ENCODE peak calls at places on chromosomes 5 and 9, in ten cellular contexts. M, N, J, K, G, L, D, B, O and A are unnamed samples.

GRCh38 chr9:94135222-94135621 is 51.0 kb downstream of the PTPDC1 start:
- DNase-seq in B (no peak), L (no peak), K (no peak), D (no peak), O (no peak), G (no peak), N (peak; percentile 65), J (peak; percentile 84), M (peak; percentile 98), A (no peak)

GRCh38 chr9:135198144-135198543 is 110.7 kb downstream of the OLFM1 start:
- DNase-seq in L (no peak), B (no peak), N (no peak), D (no peak), J (no peak), K (no peak), M (no peak), O (no peak), G (no peak), A (no peak)

GRCh38 chr5:123154857-123155467 is 65.9 kb downstream of the PRDM6 start:
- DNase-seq in D (no peak), L (no peak), J (no peak), B (no peak), N (peak; percentile 48), M (peak; percentile 13), G (no peak), K (no peak), O (no peak), A (no peak)

GRCh38 chr5:103498800-103499199 is 63.8 kb downstream of the NUDT12 start:
- DNase-seq in K (no peak), J (no peak), M (no peak), D (no peak), B (no peak), O (no peak), N (no peak), G (no peak), L (no peak), A (no peak)

GRCh38 chr9:109012009-109012875 is 1.1 kb downstream of the CTNNAL1 start:
- DNase-seq in O (peak; percentile 82), J (peak; percentile 88), G (no peak), M (peak; percentile 92), K (peak; percentile 10), N (peak; percentile 66), L (peak; percentile 84), D (peak; percentile 85), B (peak; percentile 62), A (peak; percentile 52)

GRCh38 chr9:36995927-36996471 is 38.1 kb downstream of the PAX5 start:
- DNase-seq in O (no peak), K (peak; percentile 14), B (no peak), N (no peak), G (peak; percentile 84), L (peak; percentile 95), J (no peak), M (peak; percentile 81), D (no peak), A (peak; percentile 82)

GRCh38 chr5:72166070-72166979 is 59.0 kb downstream of the MAP1B start:
- DNase-seq in G (no peak), D (no peak), M (peak; percentile 85), O (no peak), L (peak; percentile 61), K (no peak), N (peak; percentile 48), B (peak; percentile 32), J (peak; percentile 75), A (no peak)

GRCh38 chr5:71533614-71534013 is 53.5 kb upstream of the MCCC2 start:
- DNase-seq in D (no peak), M (peak; percentile 40), G (no peak), O (no peak), B (no peak), K (no peak), L (no peak), J (no peak), N (no peak), A (no peak)

GRCh38 chr9:121646992-121647391 is 4.4 kb upstream of the DAB2IP start:
- DNase-seq in L (no peak), D (no peak), O (no peak), K (no peak), G (peak; percentile 6), B (no peak), J (no peak), M (no peak), N (no peak), A (no peak)

GRCh38 chr9:122875523-122875922 is 29.6 kb downstream of the RC3H2 start:
- DNase-seq in M (no peak), O (no peak), K (no peak), D (no peak), G (no peak), L (no peak), J (no peak), B (no peak), N (no peak), A (no peak)
- H3K36me3 ChIP-seq in M (peaks cover 72% of the 10 kb centered on the region), O (peaks cover 94% of the 10 kb centered on the region), K (peaks cover 82% of the 10 kb centered on the region), D (peaks cover 96% of the 10 kb centered on the region), G (peaks cover 100% of the 10 kb centered on the region), L (peaks cover 83% of the 10 kb centered on the region), J (peaks cover 76% of the 10 kb centered on the region), B (peaks cover 12% of the 10 kb centered on the region), N (peaks cover 86% of the 10 kb centered on the region), A (peaks cover 3% of the 10 kb centered on the region)

DNA sequence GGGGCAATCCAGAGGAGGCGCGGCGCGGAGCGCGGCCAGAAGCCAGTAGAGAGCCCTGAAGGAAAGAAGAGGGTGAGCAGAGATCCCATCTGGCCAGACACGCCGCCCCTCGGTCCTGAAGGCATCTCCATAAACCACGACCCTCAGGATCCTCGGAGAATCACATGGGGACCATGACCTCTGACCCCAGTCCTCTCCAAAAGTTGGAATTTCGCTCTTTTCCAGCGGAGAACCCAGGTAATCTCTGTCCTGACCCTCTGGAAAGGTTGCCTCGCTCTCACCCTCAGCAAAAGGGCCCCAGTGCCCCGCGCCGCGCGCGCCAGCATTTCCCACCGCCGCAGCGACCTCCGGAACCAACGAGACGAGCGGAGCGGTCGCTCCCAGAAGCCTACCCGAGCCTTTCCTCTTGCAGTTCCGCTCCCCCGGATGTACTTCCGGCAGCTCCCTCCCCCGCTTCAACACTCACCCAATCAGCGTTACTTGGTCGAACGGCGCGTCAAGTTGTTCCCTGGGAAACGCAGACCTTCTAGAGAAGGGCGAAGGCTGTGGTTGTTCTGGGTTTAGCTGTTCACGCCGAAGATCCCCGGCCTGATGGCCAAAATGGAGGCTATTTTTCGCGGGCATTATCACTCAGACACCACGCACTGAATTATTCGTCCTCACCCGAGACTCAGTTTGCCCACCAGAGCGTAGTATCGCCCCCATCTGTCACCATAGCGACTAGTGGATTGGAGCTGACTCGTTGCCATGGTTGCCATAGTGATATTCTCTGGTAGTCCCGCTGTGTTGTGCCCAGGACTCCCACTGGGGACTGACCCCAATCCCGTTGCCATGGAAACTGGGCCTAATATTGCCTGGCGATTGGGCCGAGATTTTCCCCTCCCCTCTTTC is at the start of gene STOML2:
- DNase-seq in O (peak; percentile 97), N (peak; percentile 96), G (peak; percentile 97), K (peak; percentile 90), B (peak; percentile 95), L (peak; percentile 97), M (peak; percentile 98), D (peak; percentile 96), J (peak; percentile 96), A (peak; percentile 95)
- H3K36me3 ChIP-seq in O (peaks cover 56% of the 10 kb centered on the region), N (peaks cover 42% of the 10 kb centered on the region), G (peaks cover 68% of the 10 kb centered on the region), K (peaks cover 40% of the 10 kb centered on the region), B (peaks cover 2% of the 10 kb centered on the region), L (peaks cover 60% of the 10 kb centered on the region), M (peaks cover 24% of the 10 kb centered on the region), D (peaks cover 55% of the 10 kb centered on the region), J (peaks cover 36% of the 10 kb centered on the region), A (peaks cover 2% of the 10 kb centered on the region)

DNA sequence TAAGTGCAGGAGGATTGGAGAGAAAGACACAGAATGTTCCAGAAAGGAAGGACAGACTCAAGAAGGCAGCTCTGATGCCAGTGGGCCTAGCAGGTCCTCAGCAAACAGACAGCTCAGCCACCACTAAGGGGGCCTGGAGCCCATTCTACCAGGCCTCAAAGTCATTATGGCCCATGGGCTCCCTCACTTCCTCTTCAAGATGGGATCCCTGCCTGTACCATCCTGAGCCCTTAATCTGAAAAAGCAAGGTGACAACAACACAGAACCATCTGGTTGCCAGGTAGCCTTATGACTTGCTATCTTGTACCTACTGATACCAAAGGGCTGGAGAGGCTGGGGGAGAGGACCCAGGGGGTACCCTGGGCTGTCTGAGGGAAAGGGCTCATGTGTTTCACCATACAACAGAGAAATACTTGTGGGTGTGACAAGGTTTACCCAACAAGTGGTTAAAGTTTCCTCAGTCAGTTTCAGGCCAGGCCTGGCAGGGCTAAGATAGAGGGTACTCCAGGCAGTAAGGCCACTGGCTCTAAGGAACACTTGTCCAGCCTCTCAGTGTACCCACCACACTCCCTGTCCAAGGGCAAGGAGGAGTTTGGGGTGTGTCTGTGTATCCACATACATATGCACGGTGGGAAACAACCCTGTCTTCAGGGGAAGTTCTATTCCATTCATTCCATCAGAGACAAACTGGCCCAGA is 30.7 kb downstream of the TCF7 start:
- DNase-seq in N (no peak), O (no peak), D (peak; percentile 36), K (no peak), L (no peak), J (no peak), G (no peak), B (no peak), M (no peak), A (no peak)
- H3K36me3 ChIP-seq in N (peaks cover 7% of the 10 kb centered on the region), O (peaks cover 86% of the 10 kb centered on the region), D (peaks cover 65% of the 10 kb centered on the region), K (peaks cover 72% of the 10 kb centered on the region), L (peaks cover 83% of the 10 kb centered on the region), J (peaks cover 37% of the 10 kb centered on the region), G (peaks cover 100% of the 10 kb centered on the region), B (peaks cover 10% of the 10 kb centered on the region), M (peaks cover 13% of the 10 kb centered on the region), A (peaks cover 9% of the 10 kb centered on the region)

GRCh38 chr5:179872356-179873160 is 13.9 kb upstream of the MRNIP start:
- DNase-seq in K (no peak), J (no peak), D (no peak), B (no peak), L (no peak), G (peak; percentile 54), N (no peak), M (no peak), O (no peak), A (no peak)

GRCh38 chr5:179874536-179875292 is 16.1 kb upstream of the MRNIP start:
- DNase-seq in G (no peak), J (no peak), L (no peak), D (no peak), N (no peak), B (no peak), M (no peak), K (no peak), O (no peak), A (no peak)

GRCh38 chr5:179873711-179874110 is 15.1 kb upstream of the MRNIP start:
- DNase-seq in K (no peak), L (no peak), G (no peak), N (no peak), J (no peak), D (no peak), B (no peak), O (no peak), M (no peak), A (no peak)

GRCh38 chr5:179874136-179874535 is 15.5 kb upstream of the MRNIP start:
- DNase-seq in J (no peak), N (no peak), B (no peak), G (no peak), M (no peak), L (no peak), D (no peak), K (no peak), O (no peak), A (no peak)

DNA sequence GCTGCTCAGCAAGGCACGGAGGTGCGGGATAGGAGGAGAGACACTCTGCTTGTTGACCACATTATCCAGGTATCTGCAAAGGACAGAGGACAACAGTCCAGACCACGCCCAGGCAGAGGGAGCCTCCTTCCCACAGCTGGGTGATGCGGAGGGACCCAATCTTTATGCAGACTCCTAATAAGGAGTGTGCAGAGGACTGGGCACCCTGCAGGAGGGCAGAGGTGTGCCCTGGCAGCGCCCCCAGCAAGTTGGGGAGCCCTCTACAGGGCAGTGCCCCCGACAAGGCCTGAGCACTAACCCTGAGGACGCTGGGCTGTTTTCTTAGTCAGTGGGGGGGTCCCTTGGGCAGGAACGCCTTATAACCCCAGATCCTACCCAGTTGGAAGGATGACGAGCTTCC is 14.6 kb upstream of the MRNIP start:
- DNase-seq in G (peak; percentile 30), O (no peak), M (no peak), J (no peak), L (no peak), B (no peak), D (no peak), K (no peak), N (no peak), A (no peak)
- H3K36me3 ChIP-seq in G (peaks cover 97% of the 10 kb centered on the region), O (peaks cover 87% of the 10 kb centered on the region), M (peaks cover 23% of the 10 kb centered on the region), J (peaks cover 69% of the 10 kb centered on the region), L (peaks cover 45% of the 10 kb centered on the region), B (no peaks in the 10 kb centered on the region), D (peaks cover 50% of the 10 kb centered on the region), K (peaks cover 75% of the 10 kb centered on the region), N (peaks cover 48% of the 10 kb centered on the region), A (peaks cover 2% of the 10 kb centered on the region)